ENCODE peak calls at places on chromosome 10, in four cellular contexts. V is myocyte; I is activated CD4-positive, alpha-beta T cell treated with anti-CD3 and anti-CD28 coated beads, Interleukin-2, amount 50 U/mL, for 48 hours; Y is activated T-helper 1 cell treated with Interleukin-2 at 50 U/mL for 16 hours. M is an unnamed sample.

GRCh38 chr10:105017116-105017515 is 376.0 kb downstream of the SORCS3 start:
- DNase-seq in I (peak), Y (no peak), V (no peak), M (no peak)

GRCh38 chr10:69446650-69447151 is 4.6 kb upstream of the TSPAN15 start:
- DNase-seq in I (no peak), Y (no peak), V (peak), M (no peak)

GRCh38 chr10:128035557-128035973 is 90.7 kb downstream of the MKI67 start:
- DNase-seq in V (peak), I (peak), Y (peak), M (peak)

GRCh38 chr10:61503051-61503450 is 49.9 kb upstream of the TMEM26 start:
- DNase-seq in Y (no peak), I (no peak), V (peak), M (no peak)

GRCh38 chr10:20874261-20874660 is 22.9 kb downstream of the NEBL start:
- DNase-seq in V (peak), I (no peak), Y (no peak), M (no peak)

GRCh38 chr10:7405637-7406036 is 5.2 kb downstream of the SFMBT2 start:
- DNase-seq in I (peak), Y (no peak), V (no peak), M (no peak)

GRCh38 chr10:64503429-64503828 is 982.2 kb downstream of the REEP3 start:
- DNase-seq in V (no peak), I (no peak), Y (no peak), M (no peak)

GRCh38 chr10:93356516-93356915 is 125.6 kb downstream of the MYOF start:
- DNase-seq in Y (no peak), V (no peak), I (no peak), M (no peak)

GRCh38 chr10:26481914-26482550 is 43.9 kb downstream of the APBB1IP start:
- DNase-seq in Y (no peak), I (no peak), V (no peak), M (no peak)

GRCh38 chr10:104766341-104766740 is 125.3 kb downstream of the SORCS3 start:
- DNase-seq in I (no peak), V (no peak), Y (no peak), M (no peak)

GRCh38 chr10:76558586-76558985 is 1079.0 kb downstream of the KCNMA1 start:
- DNase-seq in I (no peak), V (peak), Y (no peak), M (no peak)

GRCh38 chr10:51510231-51510630 is 189.2 kb downstream of the CSTF2T start:
- DNase-seq in I (no peak), V (no peak), Y (no peak), M (no peak)

GRCh38 chr10:129965418-129965793 is 1.3 kb upstream of the EBF3 start:
- DNase-seq in Y (no peak), V (no peak), I (no peak), M (no peak)

GRCh38 chr10:79331226-79331625 is 16.0 kb upstream of the PPIF start:
- DNase-seq in Y (no peak), V (no peak), I (no peak), M (no peak)

GRCh38 chr10:126433351-126433750 is 45.1 kb upstream of the ADAM12 start:
- DNase-seq in Y (no peak), V (peak), I (no peak), M (no peak)

GRCh38 chr10:80500572-80501380 is 36.9 kb upstream of the SH2D4B start:
- DNase-seq in V (no peak), Y (no peak), I (peak), M (no peak)

GRCh38 chr10:95287281-95287680 is 3.5 kb downstream of the PDLIM1 start:
- DNase-seq in I (no peak), Y (no peak), V (no peak), M (peak)

GRCh38 chr10:22501412-22501811 is 156.1 kb downstream of the SPAG6 start:
- DNase-seq in V (no peak), I (no peak), Y (no peak), M (no peak)

GRCh38 chr10:26931223-26931622 is 70.5 kb upstream of the ABI1 start:
- DNase-seq in Y (no peak), V (peak), I (peak), M (peak)

GRCh38 chr10:69472544-69472943 is 21.3 kb downstream of the TSPAN15 start:
- DNase-seq in Y (no peak), V (peak), I (no peak), M (no peak)

GRCh38 chr10:52030051-52030867 is 283.8 kb upstream of the DKK1 start:
- DNase-seq in I (no peak), Y (no peak), V (no peak), M (no peak)

GRCh38 chr10:75400163-75400768 is 1.3 kb downstream of the ZNF503 start:
- DNase-seq in Y (no peak), V (no peak), I (no peak), M (peak)

GRCh38 chr10:72310241-72310633 is 36.5 kb downstream of the DDIT4 start:
- DNase-seq in V (peak), I (no peak), Y (no peak), M (no peak)

GRCh38 chr10:3467052-3467906 is 294.7 kb upstream of the PITRM1 start:
- DNase-seq in V (peak), I (peak), Y (no peak), M (peak)

GRCh38 chr10:120426306-120426705 is 30.7 kb upstream of the PLPP4 start:
- DNase-seq in Y (no peak), I (no peak), V (no peak), M (no peak)

GRCh38 chr10:84348860-84349259 is 20.5 kb downstream of the CCSER2 start:
- DNase-seq in Y (no peak), V (peak), I (no peak), M (no peak)

GRCh38 chr10:119306964-119307363 is 99.6 kb downstream of the GRK5 start:
- DNase-seq in Y (no peak), V (no peak), I (no peak), M (no peak)